ENCODE peak calls at places on chromosomes 2 and 18, in four cellular contexts. G is tibial nerve, I is fibroblast of lung, H is HCT116. K is an unnamed sample.

GRCh38 chr2:230669386-230669935 is 43.2 kb upstream of the CAB39 start:
- DNase-seq in G (no peak), I (no peak), H (no peak), K (no peak)

GRCh38 chr2:158191076-158191566 is 89.4 kb downstream of the UPP2 start:
- DNase-seq in G (no peak), I (no peak), H (peak; percentile 13), K (peak; percentile 20)

GRCh38 chr2:103135679-103136078 is 373.8 kb downstream of the TMEM182 start:
- DNase-seq in G (no peak), I (no peak), H (no peak), K (no peak)

GRCh38 chr18:80179857-80180558 is 67.3 kb downstream of the PARD6G start:
- DNase-seq in G (no peak), I (no peak), H (no peak), K (no peak)

GRCh38 chr18:50704541-50704940 is 115.3 kb downstream of the MRO start:
- DNase-seq in G (no peak), I (no peak), H (no peak), K (no peak)

GRCh38 chr18:11071300-11071699 is 78.1 kb downstream of the PIEZO2 start:
- DNase-seq in G (no peak), I (no peak), H (no peak), K (no peak)

GRCh38 chr2:73283545-73284295 is 558 bp downstream of the FBXO41 start:
- DNase-seq in G (no peak), I (no peak), H (no peak), K (no peak)

GRCh38 chr2:56286936-56287335 is 103.1 kb downstream of the CCDC85A start:
- DNase-seq in G (no peak), I (no peak), H (no peak), K (no peak)

GRCh38 chr2:197034969-197035368 is 108.5 kb upstream of the PGAP1 start:
- DNase-seq in G (no peak), I (no peak), H (no peak), K (no peak)

GRCh38 chr2:36626756-36627155 is 28.8 kb upstream of the FEZ2 start:
- DNase-seq in G (no peak), I (no peak), H (no peak), K (no peak)

GRCh38 chr2:106886916-106887758 is 1.2 kb upstream of the ST6GAL2 start:
- DNase-seq in G (no peak), I (peak; percentile 2), H (no peak), K (peak; percentile 20)

GRCh38 chr2:144468823-144469595 is 50.9 kb downstream of the ZEB2 start:
- DNase-seq in G (no peak), I (no peak), H (no peak), K (no peak)

GRCh38 chr2:19868705-19869550 is 32.9 kb downstream of the TTC32 start:
- DNase-seq in G (no peak), I (peak; percentile 29), H (no peak), K (no peak)

GRCh38 chr2:149080964-149081363 is 42.5 kb downstream of the LYPD6B start:
- DNase-seq in G (no peak), I (no peak), H (no peak), K (no peak)

GRCh38 chr2:181371782-181372292 is 85.3 kb upstream of the ITGA4 start:
- DNase-seq in G (no peak), I (peak; percentile 28), H (no peak), K (no peak)

GRCh38 chr18:42654561-42654960 is 460.9 kb downstream of the RIT2 start:
- DNase-seq in G (no peak), I (peak; percentile 9), H (no peak), K (peak; percentile 24)

GRCh38 chr18:46260016-46260878 is 156.1 kb downstream of the HAUS1 start:
- DNase-seq in G (no peak), I (peak; percentile 52), H (no peak), K (peak; percentile 47)

GRCh38 chr2:228417966-228418365 is 236.5 kb upstream of the SPHKAP start:
- DNase-seq in G (no peak), I (peak; percentile 17), H (no peak), K (no peak)

GRCh38 chr18:25832008-25832604 is 258.3 kb downstream of the SS18 start:
- DNase-seq in G (peak; percentile 38), I (peak; percentile 73), H (peak; percentile 6), K (peak; percentile 71)

GRCh38 chr2:237873382-237873781 is 14.0 kb downstream of the RAMP1 start:
- DNase-seq in G (peak; percentile 5), I (peak; percentile 29), H (no peak), K (no peak)

GRCh38 chr2:203170502-203170901 is 68.3 kb upstream of the CYP20A1 start:
- DNase-seq in G (no peak), I (no peak), H (no peak), K (no peak)

GRCh38 chr18:76494181-76494540 is 881 bp downstream of the ZNF516 start:
- DNase-seq in G (peak; percentile 37), I (peak; percentile 48), H (no peak), K (no peak)

GRCh38 chr2:240929364-240930095 is 23.4 kb downstream of the CROCC2 start:
- DNase-seq in G (no peak), I (no peak), H (no peak), K (no peak)

GRCh38 chr2:179132076-179132475 is 82.1 kb upstream of the CCDC141 start:
- DNase-seq in G (no peak), I (no peak), H (no peak), K (no peak)

GRCh38 chr2:218149865-218150264 is 16.9 kb downstream of the CXCR1 start:
- DNase-seq in G (no peak), I (no peak), H (no peak), K (no peak)

GRCh38 chr18:46542545-46542944 is 114.5 kb downstream of the LOXHD1 start:
- DNase-seq in G (no peak), I (no peak), H (no peak), K (no peak)

GRCh38 chr2:160214461-160215055 is 14.5 kb upstream of the ITGB6 start:
- DNase-seq in G (no peak), I (peak; percentile 79), H (no peak), K (peak; percentile 91)

GRCh38 chr2:50672286-50672685 is 359.6 kb downstream of the NRXN1 start:
- DNase-seq in G (no peak), I (no peak), H (no peak), K (no peak)

GRCh38 chr2:166106431-166107015 is 21.3 kb downstream of the SCN1A start:
- DNase-seq in G (no peak), I (peak; percentile 62), H (no peak), K (no peak)

GRCh38 chr2:44542520-44542919 is 180.8 kb downstream of the CAMKMT start:
- DNase-seq in G (no peak), I (no peak), H (no peak), K (no peak)

GRCh38 chr18:32717151-32717550 is 55.7 kb downstream of the KLHL14 start:
- DNase-seq in G (no peak), I (no peak), H (no peak), K (no peak)

GRCh38 chr2:88857951-88858406 is 166.5 kb downstream of the RPIA start:
- DNase-seq in G (no peak), I (peak; percentile 6), H (no peak), K (peak; percentile 22)
- H3K4me3 ChIP-seq in G (no peak overlapping the region), I (no peak overlapping the region), H (no peak overlapping the region), K (no peak overlapping the region)

DNA sequence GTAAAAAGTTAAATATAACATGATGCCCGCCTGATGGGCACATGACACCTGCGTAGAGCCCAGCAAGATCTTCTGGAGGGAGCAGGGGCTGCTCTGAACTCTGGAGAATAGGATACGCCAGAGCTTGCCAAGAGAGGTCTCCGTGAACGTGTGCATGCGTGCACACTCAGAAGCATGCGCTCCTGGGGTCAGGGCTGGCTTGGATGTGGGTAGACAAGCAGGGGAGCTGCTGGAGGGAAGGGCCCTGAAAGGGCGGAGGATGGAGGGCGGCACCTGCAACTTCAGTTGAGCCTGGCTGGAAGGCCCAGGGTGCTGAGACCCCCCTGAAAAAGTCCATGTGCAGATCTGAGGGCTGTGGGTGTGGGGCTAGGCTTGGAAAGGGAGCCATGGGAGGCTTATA is 828.4 kb upstream of the SALL3 start:
- DNase-seq in G (no peak), I (no peak), H (no peak), K (no peak)
- H3K27ac ChIP-seq in G (no peak overlapping the region), I (no peak overlapping the region), H (no peak overlapping the region), K (no peak overlapping the region)

DNA sequence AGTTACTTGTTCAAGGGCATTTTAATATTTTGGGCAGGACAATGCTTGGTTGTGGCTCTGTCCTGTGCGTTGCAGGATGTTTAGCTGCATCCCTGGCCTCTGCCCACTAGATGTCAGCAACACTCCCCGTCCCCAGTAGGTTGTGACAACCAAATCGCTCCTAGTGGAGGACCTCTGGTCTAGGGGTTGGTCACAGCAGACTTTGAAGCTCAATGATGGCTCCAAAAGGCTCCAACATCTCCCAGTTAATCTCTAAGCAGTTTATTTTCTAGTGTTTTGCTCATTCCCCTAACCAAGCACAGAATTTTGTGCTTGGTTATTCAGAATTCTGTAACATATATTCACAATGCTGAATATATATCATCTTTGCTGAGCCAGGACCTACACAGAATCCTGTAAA is 67.0 kb downstream of the CHRNA1 start:
- DNase-seq in G (no peak), I (peak; percentile 56), H (peak; percentile 59), K (peak; percentile 57)
- H3K27me3 ChIP-seq in G (no peaks in the 10 kb centered on the region), I (peaks cover 22% of the 10 kb centered on the region), H (peaks cover 3% of the 10 kb centered on the region), K (no peaks in the 10 kb centered on the region)

GRCh38 chr18:23584019-23584970 is 2.0 kb downstream of the NPC1 start:
- DNase-seq in G (no peak), I (no peak), H (no peak), K (no peak)
- H3K4me3 ChIP-seq in G (peak overlapping the region; percentile 90), I (no peak overlapping the region), H (no peak overlapping the region), K (peak overlapping the region; percentile 85)

GRCh38 chr2:119546446-119546765 is 2.2 kb downstream of the CFAP221 start:
- DNase-seq in G (no peak), I (no peak), H (no peak), K (no peak)
- H3K27ac ChIP-seq in G (no peak overlapping the region), I (no peak overlapping the region), H (no peak overlapping the region), K (no peak overlapping the region)

GRCh38 chr18:47983946-47984345 is 53.5 kb upstream of the SMAD2 start:
- DNase-seq in G (no peak), I (no peak), H (no peak), K (no peak)

GRCh38 chr18:47981320-47981719 is 50.9 kb upstream of the SMAD2 start:
- DNase-seq in G (no peak), I (no peak), H (no peak), K (no peak)

GRCh38 chr18:47981830-47982229 is 51.4 kb upstream of the SMAD2 start:
- DNase-seq in G (no peak), I (no peak), H (no peak), K (no peak)

GRCh38 chr18:47984991-47985390 is 54.5 kb upstream of the SMAD2 start:
- DNase-seq in G (no peak), I (no peak), H (no peak), K (no peak)

GRCh38 chr18:47983055-47983454 is 52.6 kb upstream of the SMAD2 start:
- DNase-seq in G (no peak), I (no peak), H (no peak), K (no peak)
- H3K27me3 ChIP-seq in G (no peaks in the 10 kb centered on the region), I (no peaks in the 10 kb centered on the region), H (no peaks in the 10 kb centered on the region), K (no peaks in the 10 kb centered on the region)